ENCODE peak calls at places on chromosomes 12 and 14, in six cellular contexts. One of them, this sample, is unnamed.

GRCh38 chr12:10600988-10601387 is 12.4 kb downstream of the MAGOHB start:
- DNase-seq in H1: no peak
- DNase-seq in GM12878: no peak
- DNase-seq in SK-N-SH: no peak
- DNase-seq in HepG2: no peak
- DNase-seq in K562: no peak
- DNase-seq in this sample: no peak

GRCh38 chr14:25953532-25954144 is 644.2 kb downstream of the NOVA1 start:
- DNase-seq in GM12878: no peak
- DNase-seq in SK-N-SH: no peak
- DNase-seq in K562: no peak
- DNase-seq in H1: no peak
- DNase-seq in HepG2: no peak
- DNase-seq in this sample: no peak

GRCh38 chr14:57692671-57693070 is 173.2 kb downstream of the SLC35F4 start:
- DNase-seq in H1: no peak
- DNase-seq in SK-N-SH: peak; percentile 10
- DNase-seq in K562: peak; percentile 8
- DNase-seq in GM12878: no peak
- DNase-seq in HepG2: peak; percentile 39
- DNase-seq in this sample: peak; percentile 2

GRCh38 chr12:108821407-108822397 is 35.7 kb downstream of the SSH1 start:
- DNase-seq in H1: no peak
- DNase-seq in SK-N-SH: no peak
- DNase-seq in K562: peak; percentile 32
- DNase-seq in HepG2: no peak
- DNase-seq in GM12878: no peak
- DNase-seq in this sample: peak; percentile 85

GRCh38 chr14:99037777-99038176 is 234.2 kb downstream of the BCL11B start:
- DNase-seq in SK-N-SH: no peak
- DNase-seq in HepG2: no peak
- DNase-seq in K562: peak; percentile 7
- DNase-seq in GM12878: no peak
- DNase-seq in H1: no peak
- DNase-seq in this sample: peak; percentile 14

GRCh38 chr12:111766608-111767361 is at the start of gene ALDH2:
- DNase-seq in H1: peak; percentile 50
- DNase-seq in K562: peak; percentile 99
- DNase-seq in HepG2: peak; percentile 72
- DNase-seq in GM12878: no peak
- DNase-seq in SK-N-SH: peak; percentile 99
- DNase-seq in this sample: no peak

GRCh38 chr14:101950516-101951215 is 13.7 kb upstream of the DYNC1H1 start:
- DNase-seq in H1: no peak
- DNase-seq in GM12878: no peak
- DNase-seq in SK-N-SH: no peak
- DNase-seq in HepG2: no peak
- DNase-seq in K562: no peak
- DNase-seq in this sample: no peak

GRCh38 chr14:100746326-100746725 is 19.6 kb downstream of the DLK1 start:
- DNase-seq in H1: no peak
- DNase-seq in K562: no peak
- DNase-seq in HepG2: no peak
- DNase-seq in SK-N-SH: no peak
- DNase-seq in GM12878: no peak
- DNase-seq in this sample: no peak

GRCh38 chr12:89883630-89884364 is 175.2 kb upstream of the ATP2B1 start:
- DNase-seq in HepG2: no peak
- DNase-seq in GM12878: no peak
- DNase-seq in K562: no peak
- DNase-seq in SK-N-SH: no peak
- DNase-seq in H1: peak; percentile 13
- DNase-seq in this sample: no peak

GRCh38 chr12:122449317-122449716 is 26.8 kb upstream of the CLIP1 start:
- DNase-seq in K562: no peak
- DNase-seq in HepG2: peak; percentile 82
- DNase-seq in GM12878: no peak
- DNase-seq in SK-N-SH: no peak
- DNase-seq in H1: no peak
- DNase-seq in this sample: peak; percentile 74

GRCh38 chr12:49462103-49462739 is 76.6 kb upstream of the KCNH3 start:
- DNase-seq in K562: no peak
- DNase-seq in SK-N-SH: no peak
- DNase-seq in HepG2: no peak
- DNase-seq in H1: no peak
- DNase-seq in GM12878: no peak
- DNase-seq in this sample: no peak

GRCh38 chr12:116697305-116698130 is 40.4 kb downstream of the SPRING1 start:
- DNase-seq in GM12878: no peak
- DNase-seq in SK-N-SH: peak; percentile 55
- DNase-seq in K562: peak; percentile 48
- DNase-seq in H1: no peak
- DNase-seq in HepG2: peak; percentile 57
- DNase-seq in this sample: peak; percentile 44

GRCh38 chr14:96634481-96634880 is 132.3 kb downstream of the PAPOLA start:
- DNase-seq in K562: no peak
- DNase-seq in HepG2: no peak
- DNase-seq in H1: no peak
- DNase-seq in SK-N-SH: no peak
- DNase-seq in GM12878: no peak
- DNase-seq in this sample: no peak

GRCh38 chr12:24902521-24903304 is 46.2 kb downstream of the BCAT1 start:
- DNase-seq in SK-N-SH: no peak
- DNase-seq in H1: no peak
- DNase-seq in GM12878: no peak
- DNase-seq in K562: no peak
- DNase-seq in HepG2: no peak
- DNase-seq in this sample: no peak

GRCh38 chr12:67482751-67483661 is 165.5 kb upstream of the DYRK2 start:
- DNase-seq in H1: no peak
- DNase-seq in K562: no peak
- DNase-seq in GM12878: peak; percentile 66
- DNase-seq in SK-N-SH: peak; percentile 3
- DNase-seq in HepG2: no peak
- DNase-seq in this sample: peak; percentile 75

GRCh38 chr14:38022775-38023174 is 184.9 kb upstream of the SSTR1 start:
- DNase-seq in SK-N-SH: no peak
- DNase-seq in H1: no peak
- DNase-seq in HepG2: no peak
- DNase-seq in K562: no peak
- DNase-seq in GM12878: no peak
- DNase-seq in this sample: no peak

GRCh38 chr12:131102991-131103609 is 149.4 kb downstream of the ADGRD1 start:
- DNase-seq in K562: no peak
- DNase-seq in HepG2: no peak
- DNase-seq in H1: no peak
- DNase-seq in SK-N-SH: no peak
- DNase-seq in GM12878: no peak
- DNase-seq in this sample: no peak

GRCh38 chr14:20799444-20799843 is 3.2 kb downstream of the RNASE1 start:
- DNase-seq in GM12878: no peak
- DNase-seq in SK-N-SH: no peak
- DNase-seq in HepG2: no peak
- DNase-seq in K562: no peak
- DNase-seq in H1: no peak
- DNase-seq in this sample: no peak

GRCh38 chr14:49339130-49339529 is 247.1 kb downstream of the RPS29 start:
- DNase-seq in K562: no peak
- DNase-seq in GM12878: no peak
- DNase-seq in H1: no peak
- DNase-seq in SK-N-SH: no peak
- DNase-seq in HepG2: no peak
- DNase-seq in this sample: no peak

GRCh38 chr12:12398026-12398859 is 41.4 kb downstream of the BORCS5 start:
- DNase-seq in HepG2: peak; percentile 89
- DNase-seq in H1: no peak
- DNase-seq in SK-N-SH: no peak
- DNase-seq in GM12878: no peak
- DNase-seq in K562: peak; percentile 17
- DNase-seq in this sample: peak; percentile 40

GRCh38 chr14:101654051-101654450 is 92.8 kb downstream of the DIO3 start:
- DNase-seq in SK-N-SH: no peak
- DNase-seq in HepG2: no peak
- DNase-seq in K562: no peak
- DNase-seq in H1: no peak
- DNase-seq in GM12878: no peak
- DNase-seq in this sample: no peak

GRCh38 chr12:76029982-76030377 is 1.6 kb downstream of the PHLDA1 start:
- DNase-seq in K562: no peak
- DNase-seq in H1: no peak
- DNase-seq in HepG2: no peak
- DNase-seq in GM12878: no peak
- DNase-seq in SK-N-SH: peak; percentile 49
- DNase-seq in this sample: no peak

GRCh38 chr12:52976574-52977071 is 27.7 kb downstream of the KRT18 start:
- DNase-seq in K562: no peak
- DNase-seq in HepG2: no peak
- DNase-seq in GM12878: no peak
- DNase-seq in SK-N-SH: no peak
- DNase-seq in H1: no peak
- DNase-seq in this sample: no peak

GRCh38 chr12:13052414-13052813 is 8.2 kb downstream of the FAM234B start:
- DNase-seq in GM12878: no peak
- DNase-seq in HepG2: no peak
- DNase-seq in K562: no peak
- DNase-seq in H1: no peak
- DNase-seq in SK-N-SH: no peak
- DNase-seq in this sample: no peak

GRCh38 chr14:75426332-75427125 is 1.3 kb upstream of the JDP2 start:
- DNase-seq in K562: no peak
- DNase-seq in SK-N-SH: no peak
- DNase-seq in GM12878: peak; percentile 76
- DNase-seq in H1: no peak
- DNase-seq in HepG2: peak; percentile 40
- DNase-seq in this sample: no peak
- TF ChIP-seq CTCF in K562: no peak
- TF ChIP-seq CTCF in SK-N-SH: no peak
- TF ChIP-seq CTCF in GM12878: no peak
- TF ChIP-seq CTCF in H1: no peak
- TF ChIP-seq CTCF in HepG2: no peak
- TF ChIP-seq CTCF in this sample: no peak

DNA sequence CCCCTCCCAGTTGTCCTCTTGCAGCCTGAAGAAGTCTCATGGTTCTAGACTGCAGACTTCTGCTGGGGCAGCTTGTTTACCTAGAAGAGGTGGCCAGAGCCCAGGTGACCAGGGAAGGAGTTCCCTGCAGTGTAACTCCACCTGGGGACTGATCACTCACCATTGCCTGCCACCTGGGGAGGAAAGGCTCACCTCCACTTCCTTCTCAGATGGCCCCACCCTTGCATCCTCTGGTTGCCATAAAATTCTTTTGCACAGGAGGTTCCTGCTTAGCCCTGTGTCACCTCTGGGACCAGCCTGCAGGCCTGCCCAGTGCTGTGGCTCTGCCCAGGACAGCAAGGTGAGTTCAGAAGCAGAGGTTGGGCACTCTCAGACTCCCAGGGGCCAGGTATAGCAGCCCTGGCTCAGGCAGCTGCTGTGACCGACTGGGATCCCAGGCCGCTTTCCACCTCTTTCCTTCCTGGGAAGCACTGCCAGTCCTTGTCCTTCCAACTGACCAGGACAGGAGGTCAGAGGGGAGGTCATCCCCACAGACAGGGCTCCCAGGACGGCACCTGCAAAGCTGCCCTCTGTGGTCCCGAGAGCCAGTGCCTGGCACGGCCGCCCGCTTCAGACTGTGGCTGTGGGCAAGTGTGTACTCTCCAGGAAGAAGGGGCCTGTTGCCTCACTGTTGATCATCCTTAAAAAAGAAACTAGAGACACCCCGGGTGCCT is 79.6 kb upstream of the C14orf180 start:
- DNase-seq in GM12878: no peak
- DNase-seq in H1: no peak
- DNase-seq in K562: no peak
- DNase-seq in SK-N-SH: no peak
- DNase-seq in HepG2: no peak
- DNase-seq in this sample: no peak
- TF ChIP-seq GABPA in GM12878: no peak
- TF ChIP-seq GABPA in H1: no peak
- TF ChIP-seq GABPA in K562: no peak
- TF ChIP-seq GABPA in SK-N-SH: no peak
- TF ChIP-seq GABPA in HepG2: no peak
- TF ChIP-seq GABPA in this sample: no peak

GRCh38 chr12:47078733-47079364 is 572 bp upstream of the PCED1B start:
- DNase-seq in K562: peak; percentile 10
- DNase-seq in SK-N-SH: no peak
- DNase-seq in HepG2: no peak
- DNase-seq in H1: no peak
- DNase-seq in GM12878: no peak
- DNase-seq in this sample: no peak

GRCh38 chr12:47079894-47080724 is at the start of gene AMIGO2:
- DNase-seq in SK-N-SH: no peak
- DNase-seq in HepG2: no peak
- DNase-seq in K562: peak; percentile 59
- DNase-seq in GM12878: no peak
- DNase-seq in H1: no peak
- DNase-seq in this sample: no peak

GRCh38 chr12:47080725-47081502 is 1.2 kb upstream of the AMIGO2 start:
- DNase-seq in GM12878: no peak
- DNase-seq in SK-N-SH: no peak
- DNase-seq in H1: no peak
- DNase-seq in K562: peak; percentile 23
- DNase-seq in HepG2: no peak
- DNase-seq in this sample: no peak

GRCh38 chr12:47078086-47078395 is 1.4 kb upstream of the PCED1B start:
- DNase-seq in SK-N-SH: no peak
- DNase-seq in HepG2: no peak
- DNase-seq in H1: no peak
- DNase-seq in K562: no peak
- DNase-seq in GM12878: no peak
- DNase-seq in this sample: no peak

GRCh38 chr12:47079365-47079893 is at the start of gene PCED1B:
- DNase-seq in H1: no peak
- DNase-seq in GM12878: no peak
- DNase-seq in HepG2: peak; percentile 8
- DNase-seq in SK-N-SH: peak; percentile 33
- DNase-seq in K562: peak; percentile 41
- DNase-seq in this sample: peak; percentile 81
- TF ChIP-seq CTCF in H1: peak; percentile 21
- TF ChIP-seq CTCF in GM12878: peak; percentile 48
- TF ChIP-seq CTCF in HepG2: peak; percentile 62
- TF ChIP-seq CTCF in SK-N-SH: peak; percentile 41
- TF ChIP-seq CTCF in K562: peak; percentile 69
- TF ChIP-seq CTCF in this sample: no peak

DNA sequence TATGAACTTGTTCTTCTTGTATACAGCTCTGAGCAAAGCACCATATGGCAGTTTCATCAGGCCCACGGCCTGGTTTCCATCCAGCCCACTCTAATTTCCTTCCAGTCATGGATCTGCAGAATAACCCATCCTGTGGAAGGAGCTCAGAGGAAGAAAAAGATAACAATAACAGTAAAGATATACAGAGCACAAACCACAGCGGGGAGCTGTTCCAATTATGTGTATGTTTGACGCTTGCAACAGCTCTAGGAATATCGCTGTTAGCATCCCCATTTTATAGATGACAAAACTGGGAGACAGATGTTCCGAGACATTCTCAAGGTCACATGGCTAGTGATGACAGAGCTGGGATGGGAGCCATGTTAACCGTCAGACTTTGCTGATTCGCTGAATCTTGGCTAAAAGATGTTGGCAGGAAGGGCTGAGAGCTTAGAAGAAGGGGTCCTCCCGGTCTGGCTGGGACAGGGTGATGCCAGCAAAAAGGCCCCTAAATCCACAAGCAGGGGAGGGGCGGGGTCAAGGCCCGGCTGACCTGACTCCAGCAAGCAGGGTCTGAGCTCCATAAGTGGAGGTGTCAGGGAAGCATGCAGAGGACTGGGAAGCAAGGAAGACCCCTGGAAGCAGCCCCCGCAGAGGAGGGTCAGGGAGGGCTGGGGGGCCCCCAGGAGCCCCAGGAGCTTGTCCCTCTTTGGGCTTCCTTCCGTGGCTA is 34.3 kb upstream of the CIPC start:
- DNase-seq in H1: no peak
- DNase-seq in HepG2: no peak
- DNase-seq in SK-N-SH: no peak
- DNase-seq in GM12878: no peak
- DNase-seq in K562: no peak
- DNase-seq in this sample: no peak
- TF ChIP-seq GABPA in H1: no peak
- TF ChIP-seq GABPA in HepG2: no peak
- TF ChIP-seq GABPA in SK-N-SH: no peak
- TF ChIP-seq GABPA in GM12878: no peak
- TF ChIP-seq GABPA in K562: no peak
- TF ChIP-seq GABPA in this sample: no peak

This sample was measured in HL-60.